ENCODE peak calls at places on chromosome 5, in ten cellular contexts. K is NCI-H748 treated with DMSO at 0.1 percent for 48 hours; Y is T follicular helper cell; E is T-helper 2 cell treated with Interferon-gamma antibody and Interleukin-4, amounts not matched to agents 5 μg/mL and 100 μg/mL, for 36 hours; T is posterior vena cava; C is GOT3; X is hepatic stellate cell; Q is anterior cingulate cortex; H is C1 segment of cervical spinal cord; N is NCI-H510A treated with DMSO at 0.1 percent for 48 hours. V is an unnamed sample.
A peak's percentile ranks its signal among the peaks of the same experiment; 100 is the strongest.

GRCh38 chr5:7018601-7019000 is 305.4 kb downstream of the TENT4A start:
- DNase-seq in X (no peak), H (no peak), Y (no peak), E (no peak), T (no peak), K (no peak), Q (no peak), N (no peak), C (no peak), V (no peak)

GRCh38 chr5:38845555-38846378 is at the start of gene OSMR:
- DNase-seq in H (peak; percentile 50), Q (peak; percentile 6), Y (no peak), K (no peak), X (peak; percentile 98), N (no peak), C (peak; percentile 88), T (peak; percentile 98), E (peak; percentile 25), V (no peak)

GRCh38 chr5:14109771-14110170 is 33.4 kb upstream of the TRIO start:
- DNase-seq in C (no peak), Y (no peak), E (no peak), H (no peak), Q (no peak), N (no peak), T (no peak), X (no peak), K (no peak), V (no peak)

GRCh38 chr5:8993031-8993430 is 552.8 kb downstream of the SEMA5A start:
- DNase-seq in K (no peak), C (no peak), X (no peak), H (no peak), E (no peak), T (no peak), Y (no peak), N (peak; percentile 5), Q (no peak), V (no peak)

GRCh38 chr5:107195996-107196395 is 474.7 kb downstream of the EFNA5 start:
- DNase-seq in Y (no peak), H (no peak), C (no peak), T (no peak), Q (no peak), N (no peak), E (no peak), X (no peak), K (no peak), V (no peak)

GRCh38 chr5:170225326-170226137 is 7.3 kb upstream of the C5orf58 start:
- DNase-seq in K (peak; percentile 61), N (peak; percentile 26), C (peak; percentile 23), T (peak; percentile 84), H (peak; percentile 29), E (peak; percentile 48), X (peak; percentile 57), Q (peak; percentile 45), Y (peak; percentile 64), V (no peak)

GRCh38 chr5:153135416-153135815 is 355.1 kb upstream of the GRIA1 start:
- DNase-seq in X (peak; percentile 7), Q (no peak), T (no peak), C (no peak), H (no peak), K (no peak), E (no peak), Y (no peak), N (no peak), V (no peak)

GRCh38 chr5:141338538-141339306 is at the start of gene PCDHGA2:
- DNase-seq in Y (no peak), K (no peak), T (peak; percentile 57), N (no peak), E (no peak), Q (no peak), C (no peak), H (no peak), X (peak; percentile 79), V (no peak)

GRCh38 chr5:65017636-65018035 is 248.9 kb downstream of the CWC27 start:
- DNase-seq in K (no peak), E (no peak), X (no peak), N (no peak), C (no peak), T (no peak), Q (no peak), H (no peak), Y (no peak), V (no peak)

GRCh38 chr5:110726249-110727024 is at the start of gene TMEM232:
- DNase-seq in Y (peak; percentile 63), X (peak; percentile 62), C (peak; percentile 30), E (peak; percentile 70), H (peak; percentile 57), T (peak; percentile 84), K (peak; percentile 77), Q (peak; percentile 37), N (peak; percentile 59), V (peak; percentile 33)

GRCh38 chr5:11234501-11234911 is 473.5 kb upstream of the DAP start:
- DNase-seq in H (no peak), Y (no peak), T (no peak), X (no peak), E (no peak), K (no peak), N (no peak), C (no peak), Q (no peak), V (no peak)

GRCh38 chr5:179288101-179288808 is 57.0 kb downstream of the ADAMTS2 start:
- DNase-seq in K (no peak), E (no peak), Y (no peak), Q (no peak), H (no peak), N (no peak), C (no peak), X (no peak), T (peak; percentile 64), V (no peak)

GRCh38 chr5:111954516-111955337 is 197.7 kb upstream of the NREP start:
- DNase-seq in K (no peak), N (no peak), E (no peak), T (no peak), H (no peak), Q (no peak), X (no peak), Y (no peak), C (no peak), V (no peak)

GRCh38 chr5:168408561-168409321 is 77.5 kb upstream of the RARS1 start:
- DNase-seq in N (no peak), K (no peak), Q (no peak), H (no peak), Y (no peak), E (no peak), X (no peak), C (no peak), T (no peak), V (no peak)

GRCh38 chr5:132069561-132069960 is 4.0 kb upstream of the CSF2 start:
- DNase-seq in Y (no peak), K (no peak), X (no peak), N (no peak), Q (no peak), C (no peak), H (no peak), E (no peak), T (peak; percentile 50), V (no peak)

GRCh38 chr5:124908603-124909451 is 162.4 kb upstream of the ZNF608 start:
- DNase-seq in K (peak; percentile 97), E (no peak), T (no peak), C (no peak), N (peak; percentile 49), Q (no peak), Y (no peak), H (no peak), X (no peak), V (no peak)

GRCh38 chr5:140408750-140409241 is 7.2 kb downstream of the ANKHD1 start:
- DNase-seq in Q (no peak), X (no peak), Y (no peak), T (no peak), C (no peak), N (no peak), H (no peak), E (no peak), K (no peak), V (no peak)

GRCh38 chr5:143733635-143734341 is 78.2 kb upstream of the HMHB1 start:
- DNase-seq in Y (no peak), T (no peak), E (no peak), Q (no peak), H (no peak), K (no peak), C (no peak), X (peak; percentile 30), N (no peak), V (no peak)

GRCh38 chr5:181280251-181280762 is 19.4 kb upstream of the TRIM52 start:
- DNase-seq in K (no peak), Q (no peak), Y (no peak), E (no peak), N (no peak), X (no peak), T (no peak), C (no peak), H (no peak), V (no peak)

GRCh38 chr5:139565411-139566305 is 4.5 kb downstream of the UBE2D2 start:
- DNase-seq in H (no peak), Q (no peak), E (peak; percentile 22), T (no peak), C (no peak), X (peak; percentile 45), Y (peak; percentile 49), K (no peak), N (no peak), V (no peak)

GRCh38 chr5:142685418-142686209 is at the start of gene FGF1:
- DNase-seq in C (peak; percentile 34), T (peak; percentile 69), N (no peak), K (no peak), H (peak; percentile 65), Y (no peak), E (no peak), X (peak; percentile 69), Q (no peak), V (no peak)

GRCh38 chr5:36301858-36302603 is at the start of gene RANBP3L:
- DNase-seq in Y (no peak), T (no peak), N (no peak), E (no peak), K (no peak), H (no peak), C (no peak), X (no peak), Q (no peak), V (no peak)

GRCh38 chr5:14831006-14831338 is 40.6 kb downstream of the ANKH start:
- DNase-seq in T (no peak), H (no peak), K (no peak), E (no peak), N (no peak), C (no peak), X (no peak), Y (no peak), Q (no peak), V (no peak)